ENCODE peak calls at places on chromosomes 7 and 10, in four cellular contexts. One of them, this sample, is unnamed. For H3K4me1, the result is how much of the 10 kb centered on the place peaks cover.

GRCh38 chr10:119347181-119347974 is 140.0 kb downstream of the GRK5 start:
- DNase-seq in OCI-LY7: no peak
- DNase-seq in uterus: no peak
- DNase-seq in cardiac muscle cell: no peak
- DNase-seq in this sample: peak

GRCh38 chr10:73304876-73305275 is 52.4 kb upstream of the MRPS16 start:
- DNase-seq in OCI-LY7: no peak
- DNase-seq in cardiac muscle cell: no peak
- DNase-seq in uterus: no peak
- DNase-seq in this sample: no peak

GRCh38 chr7:26212921-26213718 is 11.6 kb downstream of the CBX3 start:
- DNase-seq in cardiac muscle cell: no peak
- DNase-seq in OCI-LY7: no peak
- DNase-seq in uterus: no peak
- DNase-seq in this sample: no peak

GRCh38 chr10:73806176-73806950 is 5.0 kb downstream of the NDST2 start:
- DNase-seq in cardiac muscle cell: no peak
- DNase-seq in OCI-LY7: no peak
- DNase-seq in uterus: no peak
- DNase-seq in this sample: no peak

GRCh38 chr7:150842716-150843115 is 9.6 kb upstream of the AOC1 start:
- DNase-seq in cardiac muscle cell: no peak
- DNase-seq in uterus: no peak
- DNase-seq in OCI-LY7: no peak
- DNase-seq in this sample: no peak

GRCh38 chr7:50962281-50962883 is 179.7 kb upstream of the GRB10 start:
- DNase-seq in cardiac muscle cell: no peak
- DNase-seq in uterus: no peak
- DNase-seq in OCI-LY7: no peak
- DNase-seq in this sample: no peak

GRCh38 chr7:36214608-36215016 is 61.6 kb downstream of the EEPD1 start:
- DNase-seq in OCI-LY7: no peak
- DNase-seq in cardiac muscle cell: peak
- DNase-seq in uterus: no peak
- DNase-seq in this sample: no peak

GRCh38 chr10:87658858-87659555 is 671 bp upstream of the PAPSS2 start:
- DNase-seq in uterus: no peak
- DNase-seq in cardiac muscle cell: no peak
- DNase-seq in OCI-LY7: no peak
- DNase-seq in this sample: no peak

GRCh38 chr7:80439894-80440811 is 71.7 kb downstream of the GNAT3 start:
- DNase-seq in OCI-LY7: no peak
- DNase-seq in cardiac muscle cell: peak
- DNase-seq in uterus: no peak
- DNase-seq in this sample: no peak

GRCh38 chr7:106772655-106773108 is 92.4 kb upstream of the PIK3CG start:
- DNase-seq in cardiac muscle cell: peak
- DNase-seq in OCI-LY7: no peak
- DNase-seq in uterus: no peak
- DNase-seq in this sample: no peak

GRCh38 chr7:100546129-100546867 is 7.3 kb downstream of the AGFG2 start:
- DNase-seq in OCI-LY7: no peak
- DNase-seq in uterus: no peak
- DNase-seq in cardiac muscle cell: no peak
- DNase-seq in this sample: no peak

GRCh38 chr7:31055501-31055900 is 3.4 kb downstream of the ADCYAP1R1 start:
- DNase-seq in cardiac muscle cell: no peak
- DNase-seq in OCI-LY7: no peak
- DNase-seq in uterus: no peak
- DNase-seq in this sample: no peak

GRCh38 chr7:152910545-152911013 is 151.0 kb downstream of the ACTR3B start:
- DNase-seq in OCI-LY7: no peak
- DNase-seq in cardiac muscle cell: no peak
- DNase-seq in uterus: no peak
- DNase-seq in this sample: no peak

GRCh38 chr7:142657376-142657775 is 91.9 kb upstream of the PRSS1 start:
- DNase-seq in cardiac muscle cell: no peak
- DNase-seq in uterus: no peak
- DNase-seq in OCI-LY7: no peak
- DNase-seq in this sample: no peak

GRCh38 chr7:75734586-75735047 is 4.1 kb downstream of the HIP1 start:
- DNase-seq in OCI-LY7: no peak
- DNase-seq in cardiac muscle cell: peak
- DNase-seq in uterus: peak
- DNase-seq in this sample: no peak

GRCh38 chr10:33155720-33156638 is 178.5 kb downstream of the NRP1 start:
- DNase-seq in uterus: no peak
- DNase-seq in cardiac muscle cell: peak
- DNase-seq in OCI-LY7: peak
- DNase-seq in this sample: no peak

GRCh38 chr10:67697646-67698245 is 1.8 kb upstream of the CTNNA3 start:
- DNase-seq in uterus: no peak
- DNase-seq in OCI-LY7: peak
- DNase-seq in cardiac muscle cell: peak
- DNase-seq in this sample: no peak

GRCh38 chr7:128672927-128673517 is 930 bp downstream of the GARIN1A start:
- DNase-seq in uterus: no peak
- DNase-seq in cardiac muscle cell: peak
- DNase-seq in OCI-LY7: peak
- DNase-seq in this sample: no peak

GRCh38 chr10:80489371-80490112 is 35.4 kb downstream of the TSPAN14 start:
- DNase-seq in uterus: no peak
- DNase-seq in cardiac muscle cell: no peak
- DNase-seq in OCI-LY7: no peak
- DNase-seq in this sample: no peak

GRCh38 chr7:69677054-69677847 is 79.0 kb downstream of the AUTS2 start:
- DNase-seq in uterus: no peak
- DNase-seq in cardiac muscle cell: no peak
- DNase-seq in OCI-LY7: peak
- DNase-seq in this sample: no peak

GRCh38 chr7:2195403-2196246 is 37.1 kb downstream of the MAD1L1 start:
- DNase-seq in OCI-LY7: no peak
- DNase-seq in cardiac muscle cell: no peak
- DNase-seq in uterus: no peak
- DNase-seq in this sample: peak

GRCh38 chr7:137439829-137440433 is 96.4 kb upstream of the PTN start:
- DNase-seq in OCI-LY7: no peak
- DNase-seq in uterus: no peak
- DNase-seq in cardiac muscle cell: no peak
- DNase-seq in this sample: peak

GRCh38 chr7:23404546-23405239 is 65.6 kb downstream of the IGF2BP3 start:
- DNase-seq in uterus: no peak
- DNase-seq in cardiac muscle cell: no peak
- DNase-seq in OCI-LY7: no peak
- DNase-seq in this sample: no peak

GRCh38 chr10:99484626-99485581 is 47.8 kb upstream of the NKX2-3 start:
- DNase-seq in OCI-LY7: no peak
- DNase-seq in uterus: no peak
- DNase-seq in cardiac muscle cell: no peak
- DNase-seq in this sample: no peak

GRCh38 chr10:77305650-77306632 is 331.7 kb downstream of the KCNMA1 start:
- DNase-seq in cardiac muscle cell: peak
- DNase-seq in OCI-LY7: no peak
- DNase-seq in uterus: no peak
- DNase-seq in this sample: no peak

GRCh38 chr7:106829496-106829895 is 35.6 kb upstream of the PIK3CG start:
- DNase-seq in uterus: no peak
- DNase-seq in cardiac muscle cell: no peak
- DNase-seq in OCI-LY7: no peak
- DNase-seq in this sample: no peak

GRCh38 chr7:29639386-29639785 is 75.8 kb downstream of the PRR15 start:
- DNase-seq in OCI-LY7: no peak
- DNase-seq in cardiac muscle cell: no peak
- DNase-seq in uterus: no peak
- DNase-seq in this sample: no peak

DNA sequence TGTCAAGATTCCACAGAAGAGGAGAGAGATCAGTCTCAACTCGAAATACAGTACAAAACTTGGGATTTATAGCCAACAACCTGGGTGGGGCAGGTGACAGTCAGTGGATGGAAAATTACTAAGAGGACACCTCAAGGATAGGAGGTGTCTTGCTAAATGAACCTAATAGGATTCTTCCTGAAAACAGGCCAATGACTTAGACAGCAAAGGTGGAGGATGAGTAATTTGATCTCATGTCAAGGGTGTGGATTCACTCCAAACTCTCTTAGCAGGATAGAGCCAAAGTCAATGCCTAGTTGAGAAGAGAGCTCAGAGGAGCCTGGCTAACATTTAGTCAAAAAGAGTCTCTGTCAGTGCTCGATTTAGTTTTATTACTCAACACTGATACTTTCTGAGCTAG is 106.7 kb upstream of the INSYN2A start:
- DNase-seq in uterus: no peak
- DNase-seq in OCI-LY7: no peak
- DNase-seq in cardiac muscle cell: no peak
- DNase-seq in this sample: no peak
- H3K4me3 ChIP-seq in uterus: no peak
- H3K4me3 ChIP-seq in OCI-LY7: no peak
- H3K4me3 ChIP-seq in cardiac muscle cell: no peak
- H3K4me3 ChIP-seq in this sample: no peak

DNA sequence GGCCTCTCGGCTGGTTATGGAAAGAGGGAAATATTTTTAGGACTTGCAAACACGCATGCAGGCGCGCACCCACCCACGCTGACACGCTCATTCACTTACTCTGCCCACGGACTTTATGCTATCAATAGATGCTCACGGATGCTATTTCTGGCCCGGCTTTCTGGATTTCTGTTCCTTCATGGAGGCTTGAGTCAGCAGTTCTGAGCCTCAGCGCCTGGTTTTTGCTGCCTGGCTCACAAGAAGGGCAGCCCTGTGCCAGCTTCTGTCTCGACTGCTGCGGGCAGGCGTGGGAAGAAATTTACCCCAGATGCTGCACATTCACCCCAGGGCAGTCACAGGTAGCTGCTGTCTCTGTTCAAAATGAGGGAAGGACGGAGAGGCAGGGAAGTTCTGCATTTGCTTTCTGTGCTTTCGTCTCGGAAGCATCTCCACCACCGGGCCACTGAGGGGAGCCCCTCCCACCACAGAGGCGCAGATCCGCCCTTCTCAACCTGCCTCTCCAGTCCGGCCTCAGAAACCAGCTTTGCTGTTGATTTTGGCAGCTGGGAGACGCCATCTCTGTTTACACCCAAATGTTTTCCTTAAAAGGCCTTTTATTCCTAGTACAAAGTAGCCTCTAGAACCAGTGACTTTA is 116.2 kb upstream of the BTBD16 start:
- DNase-seq in uterus: peak
- DNase-seq in cardiac muscle cell: peak
- DNase-seq in OCI-LY7: no peak
- DNase-seq in this sample: peak
- H3K27ac ChIP-seq in uterus: peak
- H3K27ac ChIP-seq in cardiac muscle cell: peak
- H3K27ac ChIP-seq in OCI-LY7: no peak
- H3K27ac ChIP-seq in this sample: peak

GRCh38 chr7:44935583-44935982 is 43.2 kb downstream of the MYO1G start:
- DNase-seq in OCI-LY7: no peak
- DNase-seq in cardiac muscle cell: no peak
- DNase-seq in uterus: no peak
- DNase-seq in this sample: no peak

GRCh38 chr7:44935016-44935415 is 43.8 kb downstream of the MYO1G start:
- DNase-seq in OCI-LY7: no peak
- DNase-seq in cardiac muscle cell: no peak
- DNase-seq in uterus: no peak
- DNase-seq in this sample: no peak

GRCh38 chr7:44937426-44937825 is 41.4 kb downstream of the MYO1G start:
- DNase-seq in uterus: no peak
- DNase-seq in cardiac muscle cell: no peak
- DNase-seq in OCI-LY7: no peak
- DNase-seq in this sample: no peak

GRCh38 chr7:44930921-44931320 is 45.6 kb upstream of the PURB start:
- DNase-seq in cardiac muscle cell: no peak
- DNase-seq in OCI-LY7: no peak
- DNase-seq in uterus: no peak
- DNase-seq in this sample: no peak

GRCh38 chr7:44936322-44936721 is 42.5 kb downstream of the MYO1G start:
- DNase-seq in uterus: no peak
- DNase-seq in OCI-LY7: no peak
- DNase-seq in cardiac muscle cell: no peak
- DNase-seq in this sample: no peak
- H3K4me1 ChIP-seq in uterus: under half
- H3K4me1 ChIP-seq in OCI-LY7: under half
- H3K4me1 ChIP-seq in cardiac muscle cell: under half
- H3K4me1 ChIP-seq in this sample: under half

GRCh38 chr7:13948019-13948781 is 41.3 kb downstream of the ETV1 start:
- DNase-seq in OCI-LY7: no peak
- DNase-seq in cardiac muscle cell: no peak
- DNase-seq in uterus: no peak
- DNase-seq in this sample: no peak
- H3K4me3 ChIP-seq in OCI-LY7: no peak
- H3K4me3 ChIP-seq in cardiac muscle cell: no peak
- H3K4me3 ChIP-seq in uterus: no peak
- H3K4me3 ChIP-seq in this sample: no peak

GRCh38 chr10:72244573-72245038 is 28.5 kb upstream of the ASCC1 start:
- DNase-seq in uterus: no peak
- DNase-seq in cardiac muscle cell: no peak
- DNase-seq in OCI-LY7: no peak
- DNase-seq in this sample: no peak

GRCh38 chr10:72242675-72243074 is 26.6 kb upstream of the ASCC1 start:
- DNase-seq in cardiac muscle cell: peak
- DNase-seq in OCI-LY7: no peak
- DNase-seq in uterus: peak
- DNase-seq in this sample: peak

GRCh38 chr10:72243822-72244437 is 27.9 kb upstream of the ASCC1 start:
- DNase-seq in cardiac muscle cell: peak
- DNase-seq in OCI-LY7: no peak
- DNase-seq in uterus: peak
- DNase-seq in this sample: peak

GRCh38 chr10:72248477-72249151 is 25.1 kb upstream of the DDIT4 start:
- DNase-seq in uterus: peak
- DNase-seq in OCI-LY7: peak
- DNase-seq in cardiac muscle cell: peak
- DNase-seq in this sample: peak

DNA sequence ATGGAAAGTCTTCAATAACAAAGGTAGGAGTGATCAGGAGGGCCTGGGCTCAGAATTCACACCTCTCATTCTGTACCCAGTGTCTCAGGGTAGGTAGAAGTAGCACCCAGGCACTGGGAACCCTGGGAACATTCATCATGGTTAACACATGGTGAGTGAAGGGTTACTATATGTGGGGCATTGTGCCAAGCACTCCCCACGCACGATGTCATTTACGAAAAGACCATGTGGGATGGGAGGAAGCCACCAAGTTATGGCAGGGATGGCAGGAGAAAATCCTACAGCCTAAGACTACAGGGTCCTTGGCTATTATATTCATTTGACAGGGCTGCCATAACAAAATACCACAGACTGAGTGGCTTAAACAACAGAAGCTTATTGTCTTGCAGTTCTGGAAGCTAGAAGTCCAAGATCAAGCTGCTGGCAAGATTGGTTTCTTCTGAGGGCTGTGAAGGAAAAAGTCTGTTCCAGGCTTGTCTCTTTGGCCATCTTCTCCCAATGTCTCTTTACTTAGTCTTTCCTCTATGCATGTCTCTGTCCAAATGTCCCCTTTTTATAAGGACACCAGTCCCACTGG is 27.7 kb upstream of the DDIT4 start:
- DNase-seq in uterus: no peak
- DNase-seq in OCI-LY7: no peak
- DNase-seq in cardiac muscle cell: peak
- DNase-seq in this sample: peak
- H3K27ac ChIP-seq in uterus: peak
- H3K27ac ChIP-seq in OCI-LY7: no peak
- H3K27ac ChIP-seq in cardiac muscle cell: peak
- H3K27ac ChIP-seq in this sample: peak

This sample was measured in right cardiac atrium.